ENCODE peak calls at places on chromosome X, in ten cellular contexts. B, I, L, F, P, E, Q, H, X and Y are unnamed samples.

GRCh38 chrX:132648870-132649269 is 160.0 kb upstream of the MBNL3 start:
- DNase-seq in B (no peak), I (no peak), L (no peak), F (no peak), P (no peak), E (no peak), Q (no peak), H (no peak), X (no peak), Y (no peak)

GRCh38 chrX:119497185-119497584 is 28.9 kb downstream of the SLC25A5 start:
- DNase-seq in B (no peak), I (peak), L (no peak), F (no peak), P (no peak), E (no peak), Q (no peak), H (no peak), X (no peak), Y (no peak)

GRCh38 chrX:31124536-31124935 is 52.7 kb upstream of the FTHL17 start:
- DNase-seq in B (no peak), I (no peak), L (peak), F (no peak), P (no peak), E (no peak), Q (no peak), H (no peak), X (no peak), Y (no peak)

GRCh38 chrX:46840946-46841740 is 4.3 kb downstream of the RP2 start:
- DNase-seq in B (peak), I (no peak), L (no peak), F (no peak), P (no peak), E (no peak), Q (no peak), H (no peak), X (no peak), Y (no peak)

GRCh38 chrX:9595131-9595530 is 130.3 kb downstream of the TBL1X start:
- DNase-seq in B (no peak), I (no peak), L (no peak), F (peak), P (peak), E (no peak), Q (no peak), H (no peak), X (no peak), Y (no peak)

GRCh38 chrX:44580466-44580865 is 37.8 kb upstream of the FUNDC1 start:
- DNase-seq in B (no peak), I (no peak), L (no peak), F (peak), P (no peak), E (no peak), Q (no peak), H (no peak), X (no peak), Y (no peak)

GRCh38 chrX:154401918-154402621 is 3.9 kb downstream of the RPL10 start:
- DNase-seq in B (no peak), I (peak), L (no peak), F (no peak), P (no peak), E (no peak), Q (no peak), H (no peak), X (no peak), Y (no peak)

GRCh38 chrX:136619889-136620505 is 28.0 kb upstream of the CD40LG start:
- DNase-seq in B (no peak), I (no peak), L (no peak), F (no peak), P (no peak), E (no peak), Q (peak), H (no peak), X (no peak), Y (no peak)

GRCh38 chrX:31540313-31540712 is 468.5 kb upstream of the FTHL17 start:
- DNase-seq in B (no peak), I (no peak), L (no peak), F (no peak), P (no peak), E (no peak), Q (no peak), H (no peak), X (no peak), Y (no peak)

GRCh38 chrX:119734897-119735339 is 23.5 kb upstream of the SOWAHD start:
- DNase-seq in B (peak), I (peak), L (peak), F (no peak), P (peak), E (no peak), Q (no peak), H (no peak), X (no peak), Y (peak)

GRCh38 chrX:134836497-134836968 is 154.3 kb upstream of the SMIM10 start:
- DNase-seq in B (no peak), I (no peak), L (no peak), F (no peak), P (no peak), E (no peak), Q (no peak), H (no peak), X (no peak), Y (no peak)

GRCh38 chrX:21926527-21927278 is 13.8 kb upstream of the SMS start:
- DNase-seq in B (no peak), I (peak), L (no peak), F (peak), P (no peak), E (no peak), Q (no peak), H (no peak), X (peak), Y (no peak)

GRCh38 chrX:70592091-70592490 is 147.5 kb downstream of the DLG3 start:
- DNase-seq in B (no peak), I (no peak), L (no peak), F (peak), P (no peak), E (no peak), Q (peak), H (no peak), X (peak), Y (no peak)

GRCh38 chrX:104270212-104270611 is 15.5 kb upstream of the ESX1 start:
- DNase-seq in B (no peak), I (no peak), L (no peak), F (no peak), P (no peak), E (no peak), Q (no peak), H (no peak), X (no peak), Y (no peak)

GRCh38 chrX:16695079-16695676 is 17.3 kb downstream of the CTPS2 start:
- DNase-seq in B (no peak), I (peak), L (peak), F (no peak), P (peak), E (peak), Q (peak), H (peak), X (peak), Y (no peak)

GRCh38 chrX:31894152-31894551 is 822.3 kb upstream of the FTHL17 start:
- DNase-seq in B (no peak), I (no peak), L (no peak), F (no peak), P (no peak), E (no peak), Q (no peak), H (no peak), X (no peak), Y (no peak)

GRCh38 chrX:13167444-13168207 is 123.2 kb upstream of the FAM9C start:
- DNase-seq in B (peak), I (no peak), L (peak), F (no peak), P (no peak), E (no peak), Q (no peak), H (no peak), X (no peak), Y (no peak)

GRCh38 chrX:14777484-14777883 is 95.4 kb downstream of the FANCB start:
- DNase-seq in B (no peak), I (no peak), L (no peak), F (no peak), P (no peak), E (no peak), Q (no peak), H (no peak), X (peak), Y (no peak)

GRCh38 chrX:63784346-63784901 is 590 bp downstream of the ARHGEF9 start:
- DNase-seq in B (no peak), I (no peak), L (peak), F (no peak), P (no peak), E (no peak), Q (no peak), H (no peak), X (no peak), Y (no peak)

GRCh38 chrX:6024204-6024603 is 204.5 kb downstream of the NLGN4X start:
- DNase-seq in B (no peak), I (no peak), L (no peak), F (no peak), P (no peak), E (no peak), Q (no peak), H (no peak), X (no peak), Y (no peak)

GRCh38 chrX:79231662-79232061 is 87.2 kb downstream of the GPR174 start:
- DNase-seq in B (no peak), I (no peak), L (no peak), F (no peak), P (no peak), E (no peak), Q (no peak), H (no peak), X (no peak), Y (no peak)

GRCh38 chrX:100994352-100995281 is 25.1 kb downstream of the ARL13A start:
- DNase-seq in B (no peak), I (no peak), L (no peak), F (no peak), P (no peak), E (no peak), Q (peak), H (no peak), X (peak), Y (no peak)

GRCh38 chrX:152637649-152638442 is at the start of gene GABRQ:
- DNase-seq in B (peak), I (peak), L (peak), F (no peak), P (no peak), E (no peak), Q (no peak), H (no peak), X (peak), Y (peak)

GRCh38 chrX:117645639-117646038 is 471.0 kb downstream of the KLHL13 start:
- DNase-seq in B (no peak), I (peak), L (no peak), F (no peak), P (no peak), E (no peak), Q (no peak), H (no peak), X (no peak), Y (no peak)

GRCh38 chrX:151151668-151152267 is 24.6 kb upstream of the GPR50 start:
- DNase-seq in B (peak), I (peak), L (peak), F (no peak), P (no peak), E (no peak), Q (peak), H (no peak), X (peak), Y (peak)

GRCh38 chrX:2829066-2829430 is 318 bp downstream of the GYG2 start:
- DNase-seq in B (no peak), I (no peak), L (no peak), F (no peak), P (no peak), E (no peak), Q (no peak), H (no peak), X (no peak), Y (no peak)

GRCh38 chrX:74178536-74178935 is 125.4 kb upstream of the ZCCHC13 start:
- DNase-seq in B (no peak), I (no peak), L (no peak), F (no peak), P (no peak), E (no peak), Q (no peak), H (no peak), X (no peak), Y (no peak)

GRCh38 chrX:43805579-43805978 is 76.7 kb downstream of the MAOB start:
- DNase-seq in B (no peak), I (no peak), L (no peak), F (no peak), P (no peak), E (no peak), Q (no peak), H (no peak), X (no peak), Y (no peak)

GRCh38 chrX:148647666-148648065 is 147.2 kb downstream of the AFF2 start:
- DNase-seq in B (no peak), I (no peak), L (no peak), F (no peak), P (no peak), E (no peak), Q (no peak), H (no peak), X (no peak), Y (no peak)

GRCh38 chrX:120840826-120841225 is 34.8 kb downstream of the CT47B1 start:
- DNase-seq in B (no peak), I (no peak), L (no peak), F (no peak), P (no peak), E (no peak), Q (no peak), H (no peak), X (no peak), Y (no peak)

GRCh38 chrX:110286126-110286525 is 31.8 kb downstream of the AMMECR1 start:
- DNase-seq in B (no peak), I (no peak), L (no peak), F (peak), P (no peak), E (no peak), Q (no peak), H (no peak), X (peak), Y (no peak)

GRCh38 chrX:31258163-31258562 is 186.3 kb upstream of the FTHL17 start:
- DNase-seq in B (no peak), I (no peak), L (no peak), F (no peak), P (no peak), E (no peak), Q (no peak), H (no peak), X (no peak), Y (no peak)